ENCODE peak calls at places on chromosomes 1 and 21, in nine cellular contexts. H is A673; A is PC-9; Y is keratinocyte; I is iPS DF 6.9; Q is CD8-positive, alpha-beta T cell; S is mesendoderm; F is heart left ventricle; N is upper lobe of right lung. T is an unnamed sample. For H3K4me1, the result is how much of the 10 kb centered on the place peaks cover.

GRCh38 chr21:15138475-15138874 is 73.7 kb upstream of the NRIP1 start:
- DNase-seq in Q (no peak), A (no peak), I (no peak), N (no peak), S (no peak), H (peak), Y (no peak), F (no peak), T (no peak)

GRCh38 chr1:218751208-218751948 is 406.2 kb downstream of the TGFB2 start:
- DNase-seq in A (no peak), I (no peak), S (no peak), H (no peak), Y (no peak), N (no peak), Q (no peak), F (no peak), T (no peak)

GRCh38 chr1:208834346-208835081 is 590.3 kb upstream of the PLXNA2 start:
- DNase-seq in F (no peak), I (no peak), A (no peak), S (no peak), H (no peak), Q (no peak), N (no peak), Y (no peak), T (no peak)

GRCh38 chr1:153602749-153603148 is 10.2 kb downstream of the S100A16 start:
- DNase-seq in I (no peak), Q (no peak), S (no peak), H (no peak), N (no peak), Y (no peak), F (no peak), A (no peak), T (no peak)

GRCh38 chr1:240193699-240194098 is 102.0 kb downstream of the FMN2 start:
- DNase-seq in N (no peak), S (peak), Q (no peak), I (no peak), Y (no peak), H (no peak), A (no peak), F (no peak), T (no peak)

GRCh38 chr1:54384921-54385726 is 21.1 kb downstream of the SSBP3 start:
- DNase-seq in Y (no peak), H (no peak), I (no peak), S (no peak), F (no peak), A (no peak), N (no peak), Q (no peak), T (no peak)

GRCh38 chr1:224513787-224514209 is 79.2 kb upstream of the WDR26 start:
- DNase-seq in F (peak), I (no peak), H (peak), Y (no peak), S (peak), A (peak), N (peak), Q (peak), T (peak)

GRCh38 chr1:152752225-152752624 is 5.6 kb upstream of the KPRP start:
- DNase-seq in F (no peak), S (no peak), Y (peak), I (no peak), N (no peak), Q (no peak), A (no peak), H (no peak), T (no peak)

GRCh38 chr1:94095112-94095637 is 25.8 kb downstream of the ABCA4 start:
- DNase-seq in Q (no peak), S (no peak), H (peak), A (no peak), I (no peak), F (peak), N (no peak), Y (no peak), T (peak)

GRCh38 chr1:31792541-31792940 is 23.3 kb downstream of the SPOCD1 start:
- DNase-seq in I (no peak), N (peak), Y (no peak), F (no peak), H (no peak), Q (no peak), A (no peak), S (no peak), T (no peak)

GRCh38 chr1:15727424-15727823 is 8.6 kb upstream of the SLC25A34 start:
- DNase-seq in S (no peak), A (no peak), Q (no peak), H (no peak), N (no peak), Y (no peak), I (no peak), F (peak), T (no peak)

GRCh38 chr1:47514229-47514628 is 76.4 kb downstream of the FOXD2 start:
- DNase-seq in N (no peak), I (no peak), F (no peak), Y (no peak), Q (no peak), A (no peak), S (peak), H (no peak), T (no peak)

GRCh38 chr1:17013598-17014320 is 2.0 kb upstream of the ATP13A2 start:
- DNase-seq in S (no peak), I (no peak), F (no peak), N (peak), Y (no peak), A (no peak), Q (no peak), H (no peak), T (no peak)

GRCh38 chr1:34887593-34887992 is 28.0 kb upstream of the SMIM12 start:
- DNase-seq in Q (no peak), F (no peak), S (no peak), A (no peak), I (no peak), Y (no peak), H (no peak), N (no peak), T (no peak)

GRCh38 chr1:98991127-98992003 is 13.3 kb downstream of the PLPPR5 start:
- DNase-seq in I (no peak), Q (no peak), Y (peak), S (peak), H (peak), N (no peak), F (no peak), A (peak), T (no peak)

GRCh38 chr1:1908506-1908791 is 6.6 kb upstream of the CALML6 start:
- DNase-seq in I (no peak), F (no peak), S (no peak), Y (no peak), N (no peak), H (no peak), Q (no peak), A (no peak), T (no peak)

GRCh38 chr1:10508511-10508951 is 33.8 kb downstream of the PEX14 start:
- DNase-seq in I (no peak), Y (no peak), Q (no peak), A (no peak), S (peak), N (no peak), F (no peak), H (no peak), T (peak)

GRCh38 chr1:115088115-115088794 is 1.0 kb downstream of the TSPAN2 start:
- DNase-seq in S (peak), N (no peak), I (no peak), H (no peak), A (peak), Y (no peak), F (no peak), Q (no peak), T (no peak)

GRCh38 chr21:29102791-29103257 is 27.6 kb upstream of the MAP3K7CL start:
- DNase-seq in H (no peak), S (no peak), F (no peak), I (no peak), N (no peak), Y (no peak), A (no peak), Q (no peak), T (no peak)

GRCh38 chr1:193458628-193459027 is 272.2 kb upstream of the B3GALT2 start:
- DNase-seq in Y (no peak), A (no peak), F (no peak), N (no peak), H (no peak), I (no peak), S (no peak), Q (no peak), T (no peak)

GRCh38 chr1:206769331-206769731 is 1.2 kb upstream of the IL19 start:
- DNase-seq in N (no peak), S (no peak), Q (peak), Y (no peak), I (no peak), H (no peak), F (no peak), A (no peak), T (no peak)

GRCh38 chr1:30684881-30685795 is 38.2 kb downstream of the MATN1 start:
- DNase-seq in Q (peak), I (peak), Y (no peak), F (peak), S (peak), N (peak), A (peak), H (no peak), T (peak)

GRCh38 chr1:56491441-56491840 is 87.9 kb downstream of the PLPP3 start:
- DNase-seq in N (no peak), H (no peak), Y (no peak), Q (no peak), S (no peak), F (no peak), I (no peak), A (no peak), T (no peak)

GRCh38 chr1:69991644-69992043 is 213.7 kb downstream of the LRRC40 start:
- DNase-seq in F (no peak), N (no peak), H (no peak), I (no peak), A (no peak), Q (no peak), Y (no peak), S (no peak), T (no peak)

GRCh38 chr1:77386276-77386675 is 104.5 kb downstream of the AK5 start:
- DNase-seq in I (no peak), Q (no peak), H (no peak), S (no peak), F (no peak), A (no peak), N (no peak), Y (no peak), T (no peak)

GRCh38 chr1:230464618-230465017 is 38.5 kb upstream of the PGBD5 start:
- DNase-seq in Q (no peak), S (no peak), I (no peak), N (no peak), Y (no peak), H (no peak), F (no peak), A (no peak), T (no peak)

GRCh38 chr21:45801129-45801735 is 157.7 kb downstream of the PCBP3 start:
- DNase-seq in N (no peak), S (no peak), Q (no peak), H (no peak), Y (no peak), F (no peak), A (no peak), I (no peak), T (no peak)

GRCh38 chr1:48052923-48053291 is 55.7 kb upstream of the TRABD2B start:
- DNase-seq in I (no peak), N (no peak), Q (no peak), S (no peak), F (no peak), H (no peak), A (no peak), Y (no peak), T (no peak)

GRCh38 chr1:201476670-201477344 is 7.8 kb upstream of the PHLDA3 start:
- DNase-seq in Q (no peak), S (no peak), H (peak), A (no peak), N (peak), I (no peak), F (no peak), Y (no peak), T (no peak)

GRCh38 chr1:181159451-181160151 is 71.1 kb downstream of the IER5 start:
- DNase-seq in Q (peak), H (no peak), F (peak), N (no peak), S (no peak), I (no peak), A (peak), Y (peak), T (no peak)

GRCh38 chr1:33007190-33008050 is 29.3 kb downstream of the AK2 start:
- DNase-seq in Q (no peak), H (peak), F (peak), Y (peak), A (peak), N (no peak), S (peak), I (no peak), T (no peak)

GRCh38 chr1:205584732-205585131 is 47.1 kb downstream of the ELK4 start:
- DNase-seq in S (no peak), I (no peak), Y (no peak), Q (no peak), N (peak), A (no peak), H (no peak), F (no peak), T (no peak)

GRCh38 chr21:43306911-43307676 is 119.8 kb downstream of the SIK1 start:
- DNase-seq in Y (peak), A (peak), H (no peak), Q (no peak), N (peak), I (no peak), S (no peak), F (peak), T (no peak)
- H3K27ac ChIP-seq in Y (peak), A (no peak), H (no peak), Q (no peak), N (no peak), I (no peak), S (no peak), F (peak), T (no peak)

GRCh38 chr1:245512181-245512888 is 357.6 kb downstream of the KIF26B start:
- DNase-seq in S (no peak), I (no peak), A (no peak), H (no peak), F (no peak), Y (no peak), N (no peak), Q (no peak), T (no peak)
- H3K4me3 ChIP-seq in S (no peak), I (no peak), A (no peak), H (no peak), F (peak), Y (no peak), N (peak), Q (no peak), T (no peak)

GRCh38 chr1:21100496-21100895 is 76.2 kb downstream of the EIF4G3 start:
- DNase-seq in Y (no peak), H (peak), Q (no peak), F (peak), S (no peak), I (no peak), N (no peak), A (no peak), T (no peak)
- H3K4me1 ChIP-seq in Y (under half), H (under half), Q (under half), F (under half), S (under half), I (under half), N (under half), A (under half), T (under half)

GRCh38 chr1:24286246-24287010 is 32.7 kb upstream of the GRHL3 start:
- DNase-seq in F (no peak), I (peak), A (peak), Y (no peak), S (no peak), Q (no peak), H (no peak), N (no peak), T (no peak)

GRCh38 chr1:24282491-24282890 is 36.7 kb upstream of the GRHL3 start:
- DNase-seq in Q (no peak), S (no peak), F (no peak), H (no peak), I (no peak), A (no peak), N (no peak), Y (no peak), T (no peak)

GRCh38 chr1:24284156-24284471 is 35.0 kb upstream of the GRHL3 start:
- DNase-seq in Y (no peak), I (no peak), A (no peak), Q (no peak), N (no peak), F (no peak), H (no peak), S (no peak), T (no peak)

GRCh38 chr1:24283326-24284155 is 35.6 kb upstream of the GRHL3 start:
- DNase-seq in S (no peak), A (peak), H (no peak), F (no peak), N (no peak), Q (no peak), Y (no peak), I (no peak), T (peak)

DNA sequence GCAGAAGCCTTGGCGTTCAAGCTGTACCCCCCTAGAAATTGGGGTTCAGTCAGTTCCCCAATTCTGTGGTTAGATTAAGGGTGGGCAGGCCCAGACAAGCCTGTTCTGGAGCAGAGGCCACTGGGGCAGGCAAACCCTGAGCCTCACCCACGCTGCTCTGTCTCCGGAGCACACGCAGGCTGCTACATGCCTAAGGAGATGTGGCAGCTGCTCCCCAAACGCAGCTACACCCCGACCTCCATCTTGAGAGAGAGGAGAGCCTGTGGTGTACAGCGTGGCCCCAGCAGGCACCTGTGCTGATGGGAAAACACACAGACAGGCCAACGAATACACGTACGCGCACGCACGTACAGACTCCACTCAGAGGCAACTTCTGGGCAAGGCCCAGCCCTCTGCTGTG is 33.9 kb upstream of the GRHL3 start:
- DNase-seq in Y (no peak), N (no peak), A (no peak), S (no peak), Q (no peak), H (no peak), I (no peak), F (no peak), T (no peak)
- H3K27ac ChIP-seq in Y (peak), N (no peak), A (peak), S (no peak), Q (no peak), H (no peak), I (no peak), F (no peak), T (no peak)

DNA sequence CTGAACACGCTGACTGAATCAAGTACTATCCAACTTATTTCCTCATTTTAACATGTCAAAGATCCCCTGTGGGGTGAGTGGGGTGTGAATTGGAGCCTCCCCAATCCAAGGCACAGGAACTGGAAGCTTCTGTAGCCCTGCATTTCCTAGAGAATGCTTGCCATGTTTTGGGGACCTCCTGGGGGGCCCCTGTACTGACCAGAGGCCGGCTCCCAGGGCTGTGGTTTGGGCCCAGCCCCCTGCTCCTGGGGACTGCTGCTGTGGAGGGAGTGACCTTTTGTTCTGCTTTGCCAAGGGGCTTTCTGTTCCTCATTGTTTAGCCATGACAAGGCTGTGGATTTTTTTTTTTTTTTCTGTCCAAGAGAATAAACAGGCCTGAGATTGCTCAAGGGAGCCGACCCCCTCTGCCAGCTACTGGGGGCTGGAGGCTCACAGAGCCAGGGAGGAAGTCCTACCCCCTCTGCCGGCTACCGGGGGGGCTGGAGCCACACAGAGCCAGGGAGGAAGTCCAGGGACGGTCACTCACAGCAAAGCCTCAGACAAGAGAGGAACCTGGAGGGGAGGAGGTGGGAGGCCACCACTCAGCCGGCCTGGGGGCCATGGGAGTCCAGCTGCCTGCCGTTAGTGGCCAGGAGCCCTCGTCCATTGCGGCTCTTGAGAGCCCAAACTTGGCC is 17.4 kb downstream of the TNFRSF1B start:
- DNase-seq in N (peak), I (no peak), F (peak), A (peak), Q (no peak), S (peak), H (no peak), Y (no peak), T (peak)
- H3K4me3 ChIP-seq in N (peak), I (no peak), F (peak), A (no peak), Q (no peak), S (no peak), H (no peak), Y (no peak), T (no peak)

GRCh38 chr1:36153476-36153875 is 2.5 kb upstream of the MAP7D1 start:
- DNase-seq in A (no peak), Y (no peak), N (no peak), F (no peak), S (no peak), H (no peak), I (no peak), Q (no peak), T (no peak)

GRCh38 chr1:36155560-36156328 is at the start of gene MAP7D1:
- DNase-seq in F (peak), Q (peak), S (peak), A (peak), I (no peak), Y (no peak), H (peak), N (peak), T (peak)

GRCh38 chr1:36154765-36155559 is 998 bp upstream of the MAP7D1 start:
- DNase-seq in N (no peak), A (no peak), H (no peak), I (no peak), F (peak), Q (no peak), S (no peak), Y (no peak), T (peak)

GRCh38 chr1:36156329-36157114 is 562 bp downstream of the MAP7D1 start:
- DNase-seq in N (peak), Q (peak), S (peak), I (no peak), F (peak), H (peak), Y (no peak), A (no peak), T (peak)

DNA sequence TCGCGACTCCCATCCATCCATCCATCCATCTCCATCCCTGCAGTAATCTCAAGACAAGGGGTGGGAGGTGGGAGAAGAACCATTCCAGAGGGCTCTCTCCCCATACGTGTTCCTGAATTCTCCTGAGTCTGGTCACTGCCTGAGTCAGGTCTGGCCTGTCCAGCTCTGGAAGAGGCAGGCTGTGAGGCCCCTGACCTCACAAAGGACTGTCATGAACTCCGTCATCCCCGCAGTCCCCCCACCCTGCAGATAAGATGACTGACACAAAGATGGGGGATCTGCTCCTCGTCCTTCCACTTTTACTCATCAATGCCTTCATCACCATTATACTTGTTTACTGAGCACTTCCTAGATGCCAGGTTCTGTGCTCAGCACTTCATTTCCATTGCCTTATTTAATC is 1.6 kb upstream of the MAP7D1 start:
- DNase-seq in Y (no peak), F (no peak), H (no peak), Q (no peak), S (no peak), I (no peak), N (no peak), A (no peak), T (no peak)
- H3K4me1 ChIP-seq in Y (under half), F (half or more), H (half or more), Q (half or more), S (under half), I (under half), N (half or more), A (under half), T (under half)

DNA sequence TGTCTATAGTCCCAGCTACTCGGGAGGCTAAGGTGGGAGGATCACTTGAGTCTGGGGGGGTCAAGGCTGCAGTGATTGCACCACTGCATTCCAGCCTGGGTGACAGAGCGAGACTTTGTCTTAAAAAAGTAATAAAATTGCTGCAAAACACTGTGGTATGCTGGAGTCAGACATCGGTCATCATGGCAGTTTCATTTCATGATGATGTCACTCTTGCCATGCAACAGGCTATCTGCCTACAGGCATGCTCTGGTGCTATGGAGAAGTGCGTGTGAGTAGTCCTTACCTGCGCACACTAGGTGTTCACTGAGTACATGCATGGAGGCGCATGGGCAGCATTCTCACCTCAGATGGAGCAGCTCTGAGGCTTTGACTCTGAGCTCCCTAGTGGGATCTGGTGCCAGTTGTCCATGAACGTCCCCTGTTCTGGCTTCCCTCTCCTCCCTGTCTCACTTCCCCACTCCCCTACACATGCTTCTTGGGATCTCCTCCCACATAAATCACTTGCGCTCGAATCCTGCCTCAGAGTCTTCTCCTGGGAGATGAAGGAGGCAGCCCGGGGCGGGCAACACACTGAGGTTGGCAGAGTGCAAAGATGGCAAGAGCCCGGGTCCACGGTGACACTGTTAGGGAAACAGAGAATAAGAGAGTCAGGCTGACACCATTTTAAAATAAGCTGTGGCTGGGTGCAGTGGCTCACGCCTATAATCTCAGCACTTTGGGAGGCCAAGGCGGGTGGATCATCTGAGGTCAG is 10.4 kb upstream of the CELA3B start:
- DNase-seq in H (no peak), N (no peak), S (no peak), I (no peak), F (no peak), A (peak), Y (peak), Q (no peak), T (no peak)
- H3K27ac ChIP-seq in H (no peak), N (no peak), S (no peak), I (no peak), F (no peak), A (no peak), Y (no peak), Q (no peak), T (no peak)